ENCODE peak calls at places on chromosomes 6 and 20, in nine cellular contexts. One of them, this sample, is unnamed.

GRCh38 chr6:54053893-54054391 is 57.3 kb upstream of the MLIP start:
- DNase-seq in cortex of kidney: no peak
- DNase-seq in NCI-H1092: no peak
- DNase-seq in SJSA1: peak; percentile 67
- DNase-seq in neuronal stem cell: no peak
- DNase-seq in GM20000: no peak
- DNase-seq in GM23248: peak; percentile 93
- DNase-seq in HCT116: peak; percentile 48
- DNase-seq in posterior cingulate gyrus: no peak
- DNase-seq in this sample: no peak

GRCh38 chr6:144330588-144330987 is 45.5 kb downstream of the UTRN start:
- DNase-seq in cortex of kidney: no peak
- DNase-seq in NCI-H1092: no peak
- DNase-seq in SJSA1: no peak
- DNase-seq in neuronal stem cell: no peak
- DNase-seq in GM20000: no peak
- DNase-seq in GM23248: no peak
- DNase-seq in HCT116: peak; percentile 51
- DNase-seq in posterior cingulate gyrus: no peak
- DNase-seq in this sample: no peak

GRCh38 chr20:1623501-1624250 is 3.9 kb upstream of the SIRPB1 start:
- DNase-seq in cortex of kidney: no peak
- DNase-seq in NCI-H1092: no peak
- DNase-seq in SJSA1: no peak
- DNase-seq in neuronal stem cell: no peak
- DNase-seq in GM20000: peak; percentile 0
- DNase-seq in GM23248: no peak
- DNase-seq in HCT116: no peak
- DNase-seq in posterior cingulate gyrus: no peak
- DNase-seq in this sample: no peak

GRCh38 chr6:134621858-134622257 is 303.9 kb upstream of the SGK1 start:
- DNase-seq in cortex of kidney: no peak
- DNase-seq in NCI-H1092: no peak
- DNase-seq in SJSA1: no peak
- DNase-seq in neuronal stem cell: no peak
- DNase-seq in GM20000: no peak
- DNase-seq in GM23248: peak; percentile 65
- DNase-seq in HCT116: no peak
- DNase-seq in posterior cingulate gyrus: no peak
- DNase-seq in this sample: no peak

GRCh38 chr6:152746172-152746553 is 4.4 kb upstream of the VIP start:
- DNase-seq in cortex of kidney: no peak
- DNase-seq in NCI-H1092: no peak
- DNase-seq in SJSA1: peak; percentile 89
- DNase-seq in neuronal stem cell: no peak
- DNase-seq in GM20000: no peak
- DNase-seq in GM23248: peak; percentile 72
- DNase-seq in HCT116: peak; percentile 28
- DNase-seq in posterior cingulate gyrus: no peak
- DNase-seq in this sample: no peak

GRCh38 chr20:44407402-44408184 is 52.1 kb downstream of the HNF4A start:
- DNase-seq in cortex of kidney: no peak
- DNase-seq in NCI-H1092: no peak
- DNase-seq in SJSA1: peak; percentile 22
- DNase-seq in neuronal stem cell: no peak
- DNase-seq in GM20000: no peak
- DNase-seq in GM23248: peak; percentile 78
- DNase-seq in HCT116: peak; percentile 80
- DNase-seq in posterior cingulate gyrus: no peak
- DNase-seq in this sample: no peak

GRCh38 chr6:166675736-166676135 is 48.7 kb upstream of the RPS6KA2 start:
- DNase-seq in cortex of kidney: no peak
- DNase-seq in NCI-H1092: no peak
- DNase-seq in SJSA1: peak; percentile 21
- DNase-seq in neuronal stem cell: no peak
- DNase-seq in GM20000: no peak
- DNase-seq in GM23248: no peak
- DNase-seq in HCT116: no peak
- DNase-seq in posterior cingulate gyrus: no peak
- DNase-seq in this sample: no peak

GRCh38 chr20:51625105-51625504 is 82.6 kb upstream of the NFATC2 start:
- DNase-seq in cortex of kidney: no peak
- DNase-seq in NCI-H1092: no peak
- DNase-seq in SJSA1: no peak
- DNase-seq in neuronal stem cell: no peak
- DNase-seq in GM20000: no peak
- DNase-seq in GM23248: no peak
- DNase-seq in HCT116: no peak
- DNase-seq in posterior cingulate gyrus: no peak
- DNase-seq in this sample: no peak

GRCh38 chr6:143107440-143107839 is 46.8 kb downstream of the AIG1 start:
- DNase-seq in cortex of kidney: no peak
- DNase-seq in NCI-H1092: no peak
- DNase-seq in SJSA1: no peak
- DNase-seq in neuronal stem cell: no peak
- DNase-seq in GM20000: no peak
- DNase-seq in GM23248: no peak
- DNase-seq in HCT116: no peak
- DNase-seq in posterior cingulate gyrus: no peak
- DNase-seq in this sample: no peak